ENCODE peak calls at places on chromosomes 2 and 18, in eight cellular contexts. B is coronary artery; O is activated T-cell treated with anti-CD3 and anti-CD28 coated beads, Interleukin-2, amount 50 U/mL, for 4 hours; W is activated T-helper 1 cell treated with Interleukin-2 at 50 U/mL for 16 hours; A is AG04450; P is iris pigment epithelial cell; D is ACHN; F is cardiac fibroblast. E is an unnamed sample.

GRCh38 chr2:20962939-20963543 is 80.8 kb downstream of the APOB start:
- DNase-seq in B (peak; percentile 79), O (peak; percentile 62), W (peak; percentile 41), A (peak; percentile 3), P (peak; percentile 51), D (peak; percentile 52), F (peak; percentile 67), E (no peak)

GRCh38 chr18:44246001-44246400 is 434.7 kb upstream of the SETBP1 start:
- DNase-seq in B (no peak), O (no peak), W (no peak), A (no peak), P (peak; percentile 22), D (no peak), F (no peak), E (no peak)

GRCh38 chr2:150212722-150213171 is 274.7 kb downstream of the RND3 start:
- DNase-seq in B (no peak), O (no peak), W (no peak), A (peak; percentile 44), P (peak; percentile 70), D (no peak), F (peak; percentile 13), E (peak; percentile 75)

GRCh38 chr2:200077838-200078237 is 122.5 kb downstream of the MAIP1 start:
- DNase-seq in B (no peak), O (no peak), W (no peak), A (peak; percentile 58), P (peak; percentile 68), D (no peak), F (no peak), E (no peak)

GRCh38 chr2:73243884-73244570 is 9.9 kb downstream of the CCT7 start:
- DNase-seq in B (no peak), O (no peak), W (no peak), A (no peak), P (peak; percentile 76), D (no peak), F (peak; percentile 66), E (peak; percentile 62)

GRCh38 chr18:77199707-77200106 is 49.9 kb upstream of the GALR1 start:
- DNase-seq in B (no peak), O (no peak), W (no peak), A (no peak), P (peak; percentile 34), D (no peak), F (no peak), E (no peak)

GRCh38 chr2:224690868-224691267 is 25.3 kb downstream of the CCDC195 start:
- DNase-seq in B (no peak), O (no peak), W (no peak), A (no peak), P (no peak), D (no peak), F (no peak), E (no peak)

GRCh38 chr2:47629501-47630460 is 153.2 kb upstream of the MSH6 start:
- DNase-seq in B (no peak), O (no peak), W (no peak), A (no peak), P (no peak), D (no peak), F (no peak), E (no peak)

GRCh38 chr2:240322231-240322955 is 113.1 kb upstream of the GPC1 start:
- DNase-seq in B (peak; percentile 70), O (no peak), W (no peak), A (peak; percentile 18), P (peak; percentile 57), D (no peak), F (peak; percentile 69), E (no peak)

GRCh38 chr2:137508739-137509384 is 455.4 kb upstream of the HNMT start:
- DNase-seq in B (no peak), O (no peak), W (no peak), A (no peak), P (no peak), D (no peak), F (no peak), E (no peak)

GRCh38 chr2:58967736-58968135 is 726.6 kb upstream of the FANCL start:
- DNase-seq in B (no peak), O (no peak), W (no peak), A (no peak), P (no peak), D (no peak), F (no peak), E (no peak)

GRCh38 chr2:184769686-184770085 is 171.4 kb downstream of the ZNF804A start:
- DNase-seq in B (no peak), O (no peak), W (no peak), A (no peak), P (peak; percentile 47), D (no peak), F (no peak), E (no peak)

GRCh38 chr2:213266421-213266820 is 17.8 kb upstream of the SPAG16 start:
- DNase-seq in B (no peak), O (no peak), W (no peak), A (no peak), P (no peak), D (no peak), F (no peak), E (no peak)

GRCh38 chr2:159195719-159196118 is 90.8 kb downstream of the WDSUB1 start:
- DNase-seq in B (no peak), O (no peak), W (no peak), A (no peak), P (no peak), D (no peak), F (no peak), E (no peak)

GRCh38 chr18:34807106-34807796 is 97.2 kb downstream of the DTNA start:
- DNase-seq in B (no peak), O (no peak), W (no peak), A (no peak), P (no peak), D (no peak), F (no peak), E (no peak)

GRCh38 chr2:71000780-71001591 is 6.3 kb upstream of the TEX261 start:
- DNase-seq in B (no peak), O (peak; percentile 77), W (peak; percentile 69), A (no peak), P (peak; percentile 58), D (peak; percentile 72), F (peak; percentile 75), E (no peak)

GRCh38 chr2:60297296-60298010 is 256.0 kb downstream of the BCL11A start:
- DNase-seq in B (no peak), O (no peak), W (no peak), A (no peak), P (no peak), D (no peak), F (no peak), E (no peak)

GRCh38 chr2:121640380-121641326 is 8.6 kb downstream of the CLASP1 start:
- DNase-seq in B (no peak), O (no peak), W (no peak), A (no peak), P (no peak), D (no peak), F (no peak), E (no peak)

GRCh38 chr18:28030458-28030857 is 146.5 kb downstream of the CDH2 start:
- DNase-seq in B (no peak), O (no peak), W (no peak), A (no peak), P (no peak), D (no peak), F (no peak), E (no peak)

GRCh38 chr2:230052299-230052698 is 16.4 kb downstream of the SLC16A14 start:
- DNase-seq in B (no peak), O (no peak), W (no peak), A (no peak), P (peak; percentile 36), D (no peak), F (peak; percentile 21), E (no peak)

GRCh38 chr2:156473445-156473844 is 37.3 kb downstream of the GPD2 start:
- DNase-seq in B (no peak), O (no peak), W (no peak), A (no peak), P (no peak), D (no peak), F (no peak), E (no peak)

GRCh38 chr2:45009303-45009927 is at the start of gene SIX2:
- DNase-seq in B (peak; percentile 96), O (no peak), W (no peak), A (peak; percentile 41), P (peak; percentile 98), D (peak; percentile 97), F (peak; percentile 99), E (peak; percentile 88)

GRCh38 chr2:161046876-161047275 is 113.4 kb upstream of the TANK start:
- DNase-seq in B (no peak), O (no peak), W (no peak), A (no peak), P (peak; percentile 28), D (no peak), F (no peak), E (no peak)

GRCh38 chr18:25726278-25726677 is 364.1 kb downstream of the SS18 start:
- DNase-seq in B (no peak), O (no peak), W (no peak), A (peak; percentile 8), P (no peak), D (no peak), F (peak; percentile 4), E (no peak)

GRCh38 chr2:236001166-236001828 is 166.9 kb downstream of the GBX2 start:
- DNase-seq in B (no peak), O (no peak), W (no peak), A (no peak), P (no peak), D (no peak), F (no peak), E (no peak)

GRCh38 chr2:147051814-147052213 is 793.0 kb upstream of the ACVR2A start:
- DNase-seq in B (no peak), O (no peak), W (no peak), A (no peak), P (no peak), D (no peak), F (no peak), E (no peak)

GRCh38 chr2:200171761-200172482 is 134.6 kb upstream of the SPATS2L start:
- DNase-seq in B (no peak), O (no peak), W (no peak), A (no peak), P (peak; percentile 78), D (no peak), F (no peak), E (no peak)

GRCh38 chr18:77106331-77106730 is 26.3 kb downstream of the MBP start:
- DNase-seq in B (no peak), O (peak; percentile 65), W (peak; percentile 68), A (no peak), P (no peak), D (no peak), F (peak; percentile 50), E (no peak)

GRCh38 chr2:67394734-67395133 is 2.4 kb upstream of the ETAA1 start:
- DNase-seq in B (no peak), O (no peak), W (no peak), A (no peak), P (peak; percentile 65), D (peak; percentile 71), F (peak; percentile 66), E (peak; percentile 34)

GRCh38 chr2:165892541-165892940 is 61.0 kb downstream of the TTC21B start:
- DNase-seq in B (no peak), O (no peak), W (no peak), A (no peak), P (no peak), D (no peak), F (no peak), E (no peak)

GRCh38 chr18:40197711-40198110 is 1757.3 kb upstream of the PIK3C3 start:
- DNase-seq in B (no peak), O (no peak), W (no peak), A (no peak), P (no peak), D (no peak), F (no peak), E (no peak)

GRCh38 chr2:169808211-169808610 is 9.5 kb downstream of the SSB start:
- DNase-seq in B (no peak), O (no peak), W (no peak), A (no peak), P (peak; percentile 85), D (no peak), F (peak; percentile 57), E (no peak)

E was measured in AG09309.